ENCODE peak calls at places on chromosomes 16 and 17, in ten cellular contexts. D, H, X, S, V, K, A, Q, T and R are unnamed samples.

GRCh38 chr16:82016268-82016667 is 5.0 kb upstream of the SDR42E1 start:
- DNase-seq in D (no peak), H (peak; percentile 46), X (peak; percentile 84), S (peak; percentile 52), V (no peak), K (no peak), A (no peak), Q (no peak), T (no peak), R (peak; percentile 74)

GRCh38 chr16:55949518-55949917 is 74.3 kb upstream of the CES5A start:
- DNase-seq in D (no peak), H (no peak), X (no peak), S (no peak), V (no peak), K (no peak), A (no peak), Q (no peak), T (no peak), R (no peak)

GRCh38 chr17:37841232-37841631 is 83.0 kb upstream of the TBC1D3K start:
- DNase-seq in D (no peak), H (no peak), X (no peak), S (no peak), V (no peak), K (no peak), A (no peak), Q (no peak), T (no peak), R (no peak)

GRCh38 chr17:29369831-29370735 is 20.1 kb upstream of the TAOK1 start:
- DNase-seq in D (no peak), H (peak; percentile 52), X (peak; percentile 91), S (peak; percentile 66), V (peak; percentile 36), K (peak; percentile 25), A (peak; percentile 48), Q (peak; percentile 72), T (peak; percentile 3), R (peak; percentile 89)

GRCh38 chr17:28657756-28658155 is 4.0 kb downstream of the SDF2 start:
- DNase-seq in D (no peak), H (no peak), X (peak; percentile 25), S (no peak), V (no peak), K (no peak), A (no peak), Q (no peak), T (no peak), R (no peak)

GRCh38 chr17:1153795-1154546 is 25.8 kb downstream of the ABR start:
- DNase-seq in D (no peak), H (peak; percentile 78), X (peak; percentile 79), S (no peak), V (no peak), K (no peak), A (no peak), Q (no peak), T (peak; percentile 61), R (peak; percentile 64)

GRCh38 chr16:48323783-48324775 is 61.1 kb downstream of the SIAH1 start:
- DNase-seq in D (no peak), H (peak; percentile 59), X (peak; percentile 28), S (no peak), V (no peak), K (no peak), A (no peak), Q (no peak), T (no peak), R (peak; percentile 51)

GRCh38 chr17:499836-500543 is 147.4 kb upstream of the RPH3AL start:
- DNase-seq in D (no peak), H (no peak), X (no peak), S (no peak), V (no peak), K (no peak), A (no peak), Q (peak; percentile 34), T (no peak), R (no peak)

GRCh38 chr17:73317554-73318426 is 6.0 kb upstream of the CDC42EP4 start:
- DNase-seq in D (no peak), H (no peak), X (no peak), S (no peak), V (no peak), K (no peak), A (no peak), Q (no peak), T (no peak), R (peak; percentile 31)

GRCh38 chr17:77779711-77780539 is 178.6 kb upstream of the TNRC6C start:
- DNase-seq in D (no peak), H (no peak), X (no peak), S (no peak), V (no peak), K (no peak), A (no peak), Q (no peak), T (no peak), R (no peak)

GRCh38 chr16:2598133-2598641 is 60.4 kb downstream of the PDPK1 start:
- DNase-seq in D (no peak), H (no peak), X (no peak), S (no peak), V (no peak), K (no peak), A (no peak), Q (no peak), T (no peak), R (no peak)

GRCh38 chr17:66932295-66932694 is 32.2 kb upstream of the CACNG4 start:
- DNase-seq in D (no peak), H (no peak), X (no peak), S (no peak), V (no peak), K (no peak), A (no peak), Q (no peak), T (no peak), R (no peak)

GRCh38 chr17:14833201-14833773 is 431.8 kb downstream of the PMP22 start:
- DNase-seq in D (no peak), H (peak; percentile 25), X (peak; percentile 88), S (no peak), V (no peak), K (no peak), A (no peak), Q (no peak), T (no peak), R (peak; percentile 74)

GRCh38 chr17:43588664-43589435 is 42.7 kb upstream of the ETV4 start:
- DNase-seq in D (no peak), H (no peak), X (no peak), S (no peak), V (no peak), K (no peak), A (no peak), Q (no peak), T (no peak), R (no peak)

GRCh38 chr16:57626420-57627170 is 1.8 kb upstream of the ADGRG1 start:
- DNase-seq in D (no peak), H (no peak), X (no peak), S (no peak), V (no peak), K (no peak), A (no peak), Q (no peak), T (no peak), R (no peak)

GRCh38 chr17:73645050-73645871 is 1.0 kb upstream of the SDK2 start:
- DNase-seq in D (no peak), H (no peak), X (peak; percentile 45), S (no peak), V (peak; percentile 28), K (peak; percentile 15), A (peak; percentile 48), Q (peak; percentile 29), T (peak; percentile 78), R (peak; percentile 16)

GRCh38 chr17:63986842-63987615 is 11.1 kb upstream of the PRR29 start:
- DNase-seq in D (no peak), H (no peak), X (no peak), S (no peak), V (no peak), K (no peak), A (no peak), Q (no peak), T (no peak), R (no peak)

GRCh38 chr17:8142158-8142886 is 9.9 kb downstream of the PER1 start:
- DNase-seq in D (no peak), H (no peak), X (no peak), S (no peak), V (no peak), K (no peak), A (no peak), Q (no peak), T (no peak), R (no peak)

GRCh38 chr17:21549107-21549687 is 143.1 kb upstream of the KCNJ18 start:
- DNase-seq in D (no peak), H (no peak), X (peak; percentile 63), S (no peak), V (no peak), K (no peak), A (no peak), Q (no peak), T (no peak), R (no peak)

GRCh38 chr17:4235372-4236279 is 28.2 kb downstream of the ANKFY1 start:
- DNase-seq in D (no peak), H (no peak), X (peak; percentile 56), S (no peak), V (no peak), K (no peak), A (no peak), Q (no peak), T (no peak), R (no peak)

GRCh38 chr16:56732832-56733231 is 2.9 kb downstream of the NUP93 start:
- DNase-seq in D (no peak), H (no peak), X (no peak), S (no peak), V (no peak), K (no peak), A (no peak), Q (no peak), T (no peak), R (no peak)

GRCh38 chr17:76585048-76585648 is 512 bp downstream of the ST6GALNAC2 start:
- DNase-seq in D (no peak), H (no peak), X (no peak), S (no peak), V (no peak), K (no peak), A (no peak), Q (no peak), T (no peak), R (peak; percentile 32)

GRCh38 chr16:5041604-5042133 is 7.9 kb upstream of the NAGPA start:
- DNase-seq in D (no peak), H (no peak), X (peak; percentile 43), S (peak; percentile 58), V (no peak), K (no peak), A (no peak), Q (no peak), T (no peak), R (peak; percentile 45)

GRCh38 chr17:63442549-63443035 is 3.5 kb downstream of the CYB561 start:
- DNase-seq in D (no peak), H (no peak), X (no peak), S (no peak), V (no peak), K (no peak), A (no peak), Q (no peak), T (no peak), R (no peak)

GRCh38 chr17:29140631-29141483 is 39.3 kb downstream of the MYO18A start:
- DNase-seq in D (no peak), H (no peak), X (peak; percentile 52), S (no peak), V (peak; percentile 31), K (peak; percentile 46), A (peak; percentile 69), Q (peak; percentile 60), T (no peak), R (no peak)

GRCh38 chr17:46270032-46270431 is 24.9 kb upstream of the LRRC37A start:
- DNase-seq in D (no peak), H (no peak), X (no peak), S (no peak), V (no peak), K (no peak), A (no peak), Q (no peak), T (no peak), R (no peak)

GRCh38 chr17:8287651-8288335 is 677 bp upstream of the RANGRF start:
- DNase-seq in D (no peak), H (no peak), X (no peak), S (no peak), V (no peak), K (no peak), A (no peak), Q (no peak), T (no peak), R (no peak)

GRCh38 chr16:46972971-46973456 is 460 bp downstream of the DNAJA2 start:
- DNase-seq in D (no peak), H (no peak), X (peak; percentile 11), S (no peak), V (peak; percentile 16), K (peak; percentile 32), A (peak; percentile 47), Q (no peak), T (peak; percentile 8), R (peak; percentile 13)